ENCODE peak calls at places on chromosome 21, in five cellular contexts. One of them, this sample, is unnamed.

GRCh38 chr21:44653656-44654575 is 543 bp downstream of the KRTAP12-4 start:
- DNase-seq in tibial artery: no peak
- DNase-seq in Right ventricle myocardium inferior: no peak
- DNase-seq in prostate gland: no peak
- DNase-seq in fibroblast of the aortic adventitia: no peak
- DNase-seq in this sample: peak

GRCh38 chr21:44487831-44488230 is 32.5 kb downstream of the LRRC3 start:
- DNase-seq in prostate gland: no peak
- DNase-seq in tibial artery: no peak
- DNase-seq in Right ventricle myocardium inferior: no peak
- DNase-seq in fibroblast of the aortic adventitia: peak
- DNase-seq in this sample: no peak

GRCh38 chr21:45954271-45954670 is 27.3 kb upstream of the COL6A1 start:
- DNase-seq in tibial artery: no peak
- DNase-seq in Right ventricle myocardium inferior: peak
- DNase-seq in prostate gland: no peak
- DNase-seq in fibroblast of the aortic adventitia: peak
- DNase-seq in this sample: no peak

GRCh38 chr21:19900149-19900548 is 1098.1 kb upstream of the NCAM2 start:
- DNase-seq in prostate gland: no peak
- DNase-seq in fibroblast of the aortic adventitia: no peak
- DNase-seq in Right ventricle myocardium inferior: no peak
- DNase-seq in tibial artery: no peak
- DNase-seq in this sample: peak

GRCh38 chr21:34795152-34796141 is 126.7 kb downstream of the CLIC6 start:
- DNase-seq in prostate gland: peak
- DNase-seq in tibial artery: no peak
- DNase-seq in Right ventricle myocardium inferior: no peak
- DNase-seq in fibroblast of the aortic adventitia: peak
- DNase-seq in this sample: no peak

GRCh38 chr21:39972471-39972870 is 105.2 kb downstream of the PCP4 start:
- DNase-seq in fibroblast of the aortic adventitia: no peak
- DNase-seq in tibial artery: no peak
- DNase-seq in prostate gland: no peak
- DNase-seq in Right ventricle myocardium inferior: no peak
- DNase-seq in this sample: no peak

GRCh38 chr21:45640888-45641479 is 2.5 kb upstream of the PCBP3 start:
- DNase-seq in fibroblast of the aortic adventitia: peak
- DNase-seq in tibial artery: no peak
- DNase-seq in prostate gland: no peak
- DNase-seq in Right ventricle myocardium inferior: no peak
- DNase-seq in this sample: peak

GRCh38 chr21:33124879-33125278 is 54.9 kb downstream of the OLIG1 start:
- DNase-seq in fibroblast of the aortic adventitia: no peak
- DNase-seq in Right ventricle myocardium inferior: no peak
- DNase-seq in tibial artery: no peak
- DNase-seq in prostate gland: no peak
- DNase-seq in this sample: no peak

GRCh38 chr21:14875704-14876364 is 189.0 kb downstream of the NRIP1 start:
- DNase-seq in fibroblast of the aortic adventitia: no peak
- DNase-seq in tibial artery: no peak
- DNase-seq in Right ventricle myocardium inferior: no peak
- DNase-seq in prostate gland: no peak
- DNase-seq in this sample: no peak

GRCh38 chr21:29231781-29232548 is 66.8 kb upstream of the BACH1 start:
- DNase-seq in Right ventricle myocardium inferior: no peak
- DNase-seq in fibroblast of the aortic adventitia: no peak
- DNase-seq in prostate gland: no peak
- DNase-seq in tibial artery: no peak
- DNase-seq in this sample: no peak

GRCh38 chr21:32094792-32095191 is 184.1 kb downstream of the MIS18A start:
- DNase-seq in prostate gland: no peak
- DNase-seq in Right ventricle myocardium inferior: no peak
- DNase-seq in fibroblast of the aortic adventitia: peak
- DNase-seq in tibial artery: no peak
- DNase-seq in this sample: no peak

This sample was measured in kidney.